ENCODE peak calls at places on chromosomes 3 and 15, in eight cellular contexts. One of them, this sample, is unnamed.

GRCh38 chr15:85910796-85911195 is 116.1 kb upstream of the KLHL25 start:
- DNase-seq in K562: no peak
- DNase-seq in endothelial cell of umbilical vein: no peak
- DNase-seq in sigmoid colon: no peak
- DNase-seq in stomach: peak; percentile 31
- DNase-seq in HepG2: no peak
- DNase-seq in GM12878: no peak
- DNase-seq in breast epithelium: peak; percentile 54
- DNase-seq in this sample: no peak

GRCh38 chr3:134351421-134351820 is 22.8 kb downstream of the AMOTL2 start:
- DNase-seq in stomach: no peak
- DNase-seq in endothelial cell of umbilical vein: no peak
- DNase-seq in sigmoid colon: peak; percentile 85
- DNase-seq in breast epithelium: no peak
- DNase-seq in K562: no peak
- DNase-seq in HepG2: no peak
- DNase-seq in GM12878: no peak
- DNase-seq in this sample: no peak

GRCh38 chr15:81001180-81002003 is 669 bp downstream of the TLNRD1 start:
- DNase-seq in K562: peak; percentile 71
- DNase-seq in endothelial cell of umbilical vein: peak; percentile 55
- DNase-seq in HepG2: no peak
- DNase-seq in sigmoid colon: peak; percentile 79
- DNase-seq in breast epithelium: peak; percentile 58
- DNase-seq in GM12878: no peak
- DNase-seq in stomach: peak; percentile 65
- DNase-seq in this sample: no peak

GRCh38 chr3:61417352-61417751 is 144.0 kb upstream of the PTPRG start:
- DNase-seq in breast epithelium: no peak
- DNase-seq in stomach: no peak
- DNase-seq in HepG2: no peak
- DNase-seq in K562: no peak
- DNase-seq in endothelial cell of umbilical vein: no peak
- DNase-seq in GM12878: no peak
- DNase-seq in sigmoid colon: no peak
- DNase-seq in this sample: no peak

GRCh38 chr3:119350114-119350513 is 55.9 kb downstream of the ARHGAP31 start:
- DNase-seq in stomach: no peak
- DNase-seq in sigmoid colon: no peak
- DNase-seq in HepG2: no peak
- DNase-seq in breast epithelium: no peak
- DNase-seq in GM12878: no peak
- DNase-seq in K562: no peak
- DNase-seq in endothelial cell of umbilical vein: peak; percentile 91
- DNase-seq in this sample: no peak

GRCh38 chr15:51227967-51228783 is 110.2 kb downstream of the CYP19A1 start:
- DNase-seq in GM12878: peak; percentile 76
- DNase-seq in sigmoid colon: no peak
- DNase-seq in endothelial cell of umbilical vein: peak; percentile 60
- DNase-seq in stomach: no peak
- DNase-seq in HepG2: peak; percentile 24
- DNase-seq in breast epithelium: no peak
- DNase-seq in K562: peak; percentile 74
- DNase-seq in this sample: no peak

GRCh38 chr3:172355836-172356235 is 92.4 kb downstream of the GHSR start:
- DNase-seq in endothelial cell of umbilical vein: peak; percentile 93
- DNase-seq in GM12878: no peak
- DNase-seq in K562: no peak
- DNase-seq in breast epithelium: no peak
- DNase-seq in HepG2: no peak
- DNase-seq in stomach: peak; percentile 40
- DNase-seq in sigmoid colon: no peak
- DNase-seq in this sample: no peak

GRCh38 chr3:24508423-24508839 is 13.8 kb upstream of the THRB start:
- DNase-seq in K562: no peak
- DNase-seq in endothelial cell of umbilical vein: peak; percentile 28
- DNase-seq in sigmoid colon: no peak
- DNase-seq in GM12878: no peak
- DNase-seq in stomach: no peak
- DNase-seq in breast epithelium: no peak
- DNase-seq in HepG2: no peak
- DNase-seq in this sample: no peak

GRCh38 chr3:27452368-27453090 is 31.7 kb downstream of the SLC4A7 start:
- DNase-seq in HepG2: peak; percentile 2
- DNase-seq in K562: no peak
- DNase-seq in GM12878: no peak
- DNase-seq in endothelial cell of umbilical vein: peak; percentile 60
- DNase-seq in stomach: no peak
- DNase-seq in sigmoid colon: no peak
- DNase-seq in breast epithelium: no peak
- DNase-seq in this sample: no peak

GRCh38 chr3:46947981-46948791 is 28.4 kb downstream of the CCDC12 start:
- DNase-seq in stomach: peak; percentile 87
- DNase-seq in GM12878: no peak
- DNase-seq in sigmoid colon: no peak
- DNase-seq in breast epithelium: no peak
- DNase-seq in K562: peak; percentile 79
- DNase-seq in HepG2: peak; percentile 88
- DNase-seq in endothelial cell of umbilical vein: peak; percentile 58
- DNase-seq in this sample: no peak
- TF ChIP-seq POLR2A in stomach: no peak
- TF ChIP-seq POLR2A in GM12878: no peak
- TF ChIP-seq POLR2A in sigmoid colon: no peak
- TF ChIP-seq POLR2A in breast epithelium: no peak
- TF ChIP-seq POLR2A in K562: no peak
- TF ChIP-seq POLR2A in HepG2: no peak
- TF ChIP-seq POLR2A in endothelial cell of umbilical vein: no peak
- TF ChIP-seq POLR2A in this sample: no peak

GRCh38 chr3:58084788-58085543 is 76.7 kb downstream of the FLNB start:
- DNase-seq in stomach: no peak
- DNase-seq in endothelial cell of umbilical vein: no peak
- DNase-seq in sigmoid colon: no peak
- DNase-seq in GM12878: peak; percentile 40
- DNase-seq in breast epithelium: no peak
- DNase-seq in HepG2: peak; percentile 70
- DNase-seq in K562: no peak
- DNase-seq in this sample: no peak

GRCh38 chr3:58084166-58084565 is 75.9 kb downstream of the FLNB start:
- DNase-seq in breast epithelium: no peak
- DNase-seq in sigmoid colon: no peak
- DNase-seq in endothelial cell of umbilical vein: peak; percentile 98
- DNase-seq in K562: no peak
- DNase-seq in HepG2: no peak
- DNase-seq in stomach: no peak
- DNase-seq in GM12878: no peak
- DNase-seq in this sample: no peak

GRCh38 chr3:58079773-58080172 is 71.6 kb downstream of the FLNB start:
- DNase-seq in endothelial cell of umbilical vein: peak; percentile 53
- DNase-seq in sigmoid colon: no peak
- DNase-seq in breast epithelium: no peak
- DNase-seq in stomach: no peak
- DNase-seq in GM12878: no peak
- DNase-seq in K562: no peak
- DNase-seq in HepG2: no peak
- DNase-seq in this sample: no peak

GRCh38 chr3:58078610-58079009 is 70.4 kb downstream of the FLNB start:
- DNase-seq in stomach: no peak
- DNase-seq in K562: no peak
- DNase-seq in sigmoid colon: no peak
- DNase-seq in HepG2: no peak
- DNase-seq in breast epithelium: no peak
- DNase-seq in endothelial cell of umbilical vein: no peak
- DNase-seq in GM12878: no peak
- DNase-seq in this sample: no peak

GRCh38 chr3:58082047-58082446 is 73.8 kb downstream of the FLNB start:
- DNase-seq in sigmoid colon: no peak
- DNase-seq in endothelial cell of umbilical vein: peak; percentile 99
- DNase-seq in K562: peak; percentile 36
- DNase-seq in GM12878: no peak
- DNase-seq in stomach: no peak
- DNase-seq in breast epithelium: no peak
- DNase-seq in HepG2: no peak
- DNase-seq in this sample: no peak
- TF ChIP-seq POLR2AphosphoS5 in sigmoid colon: no peak
- TF ChIP-seq POLR2AphosphoS5 in endothelial cell of umbilical vein: peak; percentile 93
- TF ChIP-seq POLR2AphosphoS5 in K562: no peak
- TF ChIP-seq POLR2AphosphoS5 in GM12878: no peak
- TF ChIP-seq POLR2AphosphoS5 in stomach: no peak
- TF ChIP-seq POLR2AphosphoS5 in breast epithelium: no peak
- TF ChIP-seq POLR2AphosphoS5 in HepG2: no peak
- TF ChIP-seq POLR2AphosphoS5 in this sample: no peak

GRCh38 chr15:42270996-42271395 is 2.0 kb upstream of the GANC start:
- DNase-seq in endothelial cell of umbilical vein: peak; percentile 19
- DNase-seq in HepG2: no peak
- DNase-seq in sigmoid colon: no peak
- DNase-seq in stomach: no peak
- DNase-seq in breast epithelium: no peak
- DNase-seq in K562: no peak
- DNase-seq in GM12878: no peak
- DNase-seq in this sample: no peak
- H3K4me1 ChIP-seq in endothelial cell of umbilical vein: peaks cover 40% of the 10 kb centered on the region
- H3K4me1 ChIP-seq in HepG2: peaks cover 35% of the 10 kb centered on the region
- H3K4me1 ChIP-seq in sigmoid colon: peaks cover 46% of the 10 kb centered on the region
- H3K4me1 ChIP-seq in stomach: peaks cover 40% of the 10 kb centered on the region
- H3K4me1 ChIP-seq in breast epithelium: no peaks in the 10 kb centered on the region
- H3K4me1 ChIP-seq in K562: peaks cover 4% of the 10 kb centered on the region
- H3K4me1 ChIP-seq in GM12878: no peaks in the 10 kb centered on the region
- H3K4me1 ChIP-seq in this sample: peaks cover 43% of the 10 kb centered on the region

GRCh38 chr3:187799942-187800637 is 54.8 kb upstream of the BCL6 start:
- DNase-seq in K562: no peak
- DNase-seq in stomach: no peak
- DNase-seq in HepG2: no peak
- DNase-seq in sigmoid colon: no peak
- DNase-seq in endothelial cell of umbilical vein: no peak
- DNase-seq in breast epithelium: no peak
- DNase-seq in GM12878: no peak
- DNase-seq in this sample: no peak
- TF ChIP-seq POLR2A in K562: no peak
- TF ChIP-seq POLR2A in stomach: no peak
- TF ChIP-seq POLR2A in HepG2: no peak
- TF ChIP-seq POLR2A in sigmoid colon: no peak
- TF ChIP-seq POLR2A in endothelial cell of umbilical vein: no peak
- TF ChIP-seq POLR2A in breast epithelium: no peak
- TF ChIP-seq POLR2A in GM12878: no peak
- TF ChIP-seq POLR2A in this sample: no peak

GRCh38 chr15:60605879-60606304 is 127.0 kb upstream of the ICE2 start:
- DNase-seq in K562: no peak
- DNase-seq in HepG2: no peak
- DNase-seq in stomach: no peak
- DNase-seq in endothelial cell of umbilical vein: peak; percentile 99
- DNase-seq in breast epithelium: no peak
- DNase-seq in sigmoid colon: no peak
- DNase-seq in GM12878: no peak
- DNase-seq in this sample: no peak
- TF ChIP-seq POLR2AphosphoS5 in K562: no peak
- TF ChIP-seq POLR2AphosphoS5 in HepG2: no peak
- TF ChIP-seq POLR2AphosphoS5 in stomach: no peak
- TF ChIP-seq POLR2AphosphoS5 in endothelial cell of umbilical vein: peak; percentile 74
- TF ChIP-seq POLR2AphosphoS5 in breast epithelium: no peak
- TF ChIP-seq POLR2AphosphoS5 in sigmoid colon: no peak
- TF ChIP-seq POLR2AphosphoS5 in GM12878: no peak
- TF ChIP-seq POLR2AphosphoS5 in this sample: peak; percentile 49

GRCh38 chr3:58333206-58334012 is 717 bp downstream of the PXK start:
- DNase-seq in endothelial cell of umbilical vein: peak; percentile 46
- DNase-seq in K562: no peak
- DNase-seq in stomach: peak; percentile 29
- DNase-seq in breast epithelium: no peak
- DNase-seq in HepG2: no peak
- DNase-seq in sigmoid colon: peak; percentile 72
- DNase-seq in GM12878: no peak
- DNase-seq in this sample: no peak

GRCh38 chr3:58334013-58334321 is 1.3 kb downstream of the PXK start:
- DNase-seq in HepG2: peak; percentile 70
- DNase-seq in GM12878: no peak
- DNase-seq in K562: no peak
- DNase-seq in breast epithelium: no peak
- DNase-seq in endothelial cell of umbilical vein: no peak
- DNase-seq in stomach: no peak
- DNase-seq in sigmoid colon: no peak
- DNase-seq in this sample: no peak

GRCh38 chr3:58337190-58337589 is 4.5 kb downstream of the PXK start:
- DNase-seq in endothelial cell of umbilical vein: no peak
- DNase-seq in HepG2: no peak
- DNase-seq in GM12878: no peak
- DNase-seq in breast epithelium: no peak
- DNase-seq in sigmoid colon: no peak
- DNase-seq in stomach: no peak
- DNase-seq in K562: no peak
- DNase-seq in this sample: no peak

GRCh38 chr3:58336135-58336882 is 3.6 kb downstream of the PXK start:
- DNase-seq in stomach: no peak
- DNase-seq in GM12878: no peak
- DNase-seq in sigmoid colon: no peak
- DNase-seq in HepG2: no peak
- DNase-seq in K562: no peak
- DNase-seq in breast epithelium: no peak
- DNase-seq in endothelial cell of umbilical vein: no peak
- DNase-seq in this sample: no peak

GRCh38 chr3:58335432-58335947 is 2.8 kb downstream of the PXK start:
- DNase-seq in HepG2: no peak
- DNase-seq in sigmoid colon: no peak
- DNase-seq in K562: no peak
- DNase-seq in breast epithelium: no peak
- DNase-seq in GM12878: no peak
- DNase-seq in stomach: no peak
- DNase-seq in endothelial cell of umbilical vein: no peak
- DNase-seq in this sample: no peak
- H3K4me1 ChIP-seq in HepG2: peaks cover 37% of the 10 kb centered on the region
- H3K4me1 ChIP-seq in sigmoid colon: peaks cover 31% of the 10 kb centered on the region
- H3K4me1 ChIP-seq in K562: peaks cover 16% of the 10 kb centered on the region
- H3K4me1 ChIP-seq in breast epithelium: no peaks in the 10 kb centered on the region
- H3K4me1 ChIP-seq in GM12878: peaks cover 10% of the 10 kb centered on the region
- H3K4me1 ChIP-seq in stomach: peaks cover 10% of the 10 kb centered on the region
- H3K4me1 ChIP-seq in endothelial cell of umbilical vein: peaks cover 12% of the 10 kb centered on the region
- H3K4me1 ChIP-seq in this sample: peaks cover 70% of the 10 kb centered on the region

GRCh38 chr3:14452676-14453367 is 50.4 kb downstream of the SLC6A6 start:
- DNase-seq in endothelial cell of umbilical vein: peak; percentile 100
- DNase-seq in sigmoid colon: peak; percentile 98
- DNase-seq in GM12878: no peak
- DNase-seq in HepG2: no peak
- DNase-seq in K562: no peak
- DNase-seq in breast epithelium: peak; percentile 85
- DNase-seq in stomach: peak; percentile 94
- DNase-seq in this sample: peak; percentile 98
- TF ChIP-seq POLR2A in endothelial cell of umbilical vein: no peak
- TF ChIP-seq POLR2A in sigmoid colon: no peak
- TF ChIP-seq POLR2A in GM12878: no peak
- TF ChIP-seq POLR2A in HepG2: no peak
- TF ChIP-seq POLR2A in K562: no peak
- TF ChIP-seq POLR2A in breast epithelium: no peak
- TF ChIP-seq POLR2A in stomach: no peak
- TF ChIP-seq POLR2A in this sample: no peak

GRCh38 chr3:16140116-16140893 is 34.2 kb upstream of the GALNT15 start:
- DNase-seq in GM12878: no peak
- DNase-seq in HepG2: no peak
- DNase-seq in endothelial cell of umbilical vein: peak; percentile 91
- DNase-seq in K562: no peak
- DNase-seq in breast epithelium: no peak
- DNase-seq in sigmoid colon: peak; percentile 87
- DNase-seq in stomach: no peak
- DNase-seq in this sample: no peak
- TF ChIP-seq POLR2AphosphoS5 in GM12878: no peak
- TF ChIP-seq POLR2AphosphoS5 in HepG2: no peak
- TF ChIP-seq POLR2AphosphoS5 in endothelial cell of umbilical vein: peak; percentile 60
- TF ChIP-seq POLR2AphosphoS5 in K562: no peak
- TF ChIP-seq POLR2AphosphoS5 in breast epithelium: peak; percentile 76
- TF ChIP-seq POLR2AphosphoS5 in sigmoid colon: no peak
- TF ChIP-seq POLR2AphosphoS5 in stomach: peak; percentile 1
- TF ChIP-seq POLR2AphosphoS5 in this sample: peak; percentile 88

This sample was measured in vagina.